ENCODE peak calls at places on chromosomes 12 and 14, in ten cellular contexts. T is EL; R is iPS-NIHi11; V is RWPE1; I is putamen; H is NCI-H2081; W is GM13977; K is T-helper 9 cell; O is right cardiac atrium; L is stimulated activated CD8-positive, alpha-beta memory T cell treated with anti-CD3 and anti-CD28 coated beads, Interleukin-12 subunit alpha, Interleukin-12 subunit beta, amount 100 ng/mL, for 4 hours. E is an unnamed sample.

GRCh38 chr14:26004342-26004741 is 593.5 kb downstream of the NOVA1 start:
- DNase-seq in L (no peak), H (no peak), W (no peak), T (no peak), O (no peak), R (no peak), I (no peak), K (no peak), V (no peak), E (no peak)

GRCh38 chr12:81329088-81329487 is 251.2 kb downstream of the ACSS3 start:
- DNase-seq in O (no peak), W (no peak), T (peak; percentile 12), R (peak; percentile 29), H (no peak), V (no peak), K (no peak), L (no peak), I (no peak), E (no peak)

GRCh38 chr12:93061414-93062099 is 132.5 kb upstream of the EEA1 start:
- DNase-seq in K (no peak), R (no peak), T (no peak), V (no peak), I (peak; percentile 50), L (no peak), H (no peak), O (peak; percentile 76), W (no peak), E (no peak)

GRCh38 chr12:116508145-116509121 is 50.7 kb upstream of the MAP1LC3B2 start:
- DNase-seq in R (peak; percentile 61), H (no peak), O (peak; percentile 42), K (peak; percentile 2), V (no peak), W (no peak), I (no peak), L (no peak), T (peak; percentile 34), E (no peak)

GRCh38 chr14:101357038-101357437 is 204.3 kb upstream of the DIO3 start:
- DNase-seq in I (no peak), V (no peak), W (no peak), T (no peak), K (no peak), O (no peak), H (no peak), L (no peak), R (no peak), E (no peak)

GRCh38 chr12:111154180-111154579 is 214.7 kb downstream of the PHETA1 start:
- DNase-seq in R (peak; percentile 55), V (no peak), I (no peak), H (no peak), K (no peak), W (no peak), L (no peak), T (no peak), O (no peak), E (no peak)

GRCh38 chr12:96376865-96377264 is 23.4 kb downstream of the CDK17 start:
- DNase-seq in O (no peak), L (no peak), V (no peak), H (no peak), I (no peak), W (no peak), K (no peak), R (no peak), T (no peak), E (no peak)

GRCh38 chr14:61178226-61179060 is 102.7 kb downstream of the TMEM30B start:
- DNase-seq in O (no peak), T (peak; percentile 99), R (no peak), H (no peak), V (peak; percentile 93), K (no peak), I (no peak), W (no peak), L (no peak), E (no peak)

GRCh38 chr14:83473846-83474245 is 1940.2 kb upstream of the SEL1L start:
- DNase-seq in O (no peak), I (no peak), K (no peak), R (no peak), T (peak; percentile 46), W (no peak), V (no peak), H (no peak), L (no peak), E (no peak)

GRCh38 chr12:62866451-62867082 is 68.4 kb downstream of the PPM1H start:
- DNase-seq in H (no peak), L (no peak), W (no peak), R (peak; percentile 33), V (peak; percentile 25), O (no peak), I (no peak), K (no peak), T (peak; percentile 90), E (no peak)